ENCODE peak calls at places on chromosomes 16 and 17, in five cellular contexts. O is stomach, H is esophagus muscularis mucosa, A is right lobe of liver, N is mammary epithelial cell. J is an unnamed sample.
A peak's percentile ranks its signal among the peaks of the same experiment; 100 is the strongest.

GRCh38 chr16:79601092-79601977 is 798 bp upstream of the MAF start:
- DNase-seq in O (peak; percentile 72), H (no peak), A (peak; percentile 91), N (no peak), J (peak; percentile 67)

GRCh38 chr17:40810505-40810904 is 10.7 kb upstream of the KRT28 start:
- DNase-seq in O (no peak), H (no peak), A (no peak), N (peak; percentile 92), J (no peak)

GRCh38 chr16:27102701-27103575 is 36.2 kb downstream of the C16orf82 start:
- DNase-seq in O (no peak), H (no peak), A (no peak), N (no peak), J (no peak)

GRCh38 chr17:15914400-15915165 is 30.3 kb upstream of the ADORA2B start:
- DNase-seq in O (peak; percentile 9), H (peak; percentile 74), A (no peak), N (peak; percentile 73), J (no peak)

GRCh38 chr17:40109471-40109824 is 9.1 kb upstream of the NR1D1 start:
- DNase-seq in O (no peak), H (no peak), A (no peak), N (no peak), J (peak; percentile 3)

GRCh38 chr16:70523621-70524405 is at the start of gene SF3B3:
- DNase-seq in O (peak; percentile 69), H (peak; percentile 94), A (peak; percentile 75), N (peak; percentile 69), J (no peak)

GRCh38 chr16:67943619-67944503 is at the start of gene LCAT:
- DNase-seq in O (peak; percentile 72), H (no peak), A (peak; percentile 95), N (no peak), J (peak; percentile 69)

GRCh38 chr17:41885733-41886132 is 20.5 kb upstream of the KLHL11 start:
- DNase-seq in O (no peak), H (no peak), A (no peak), N (no peak), J (no peak)

GRCh38 chr17:73011016-73011486 is 81.4 kb downstream of the SLC39A11 start:
- DNase-seq in O (no peak), H (no peak), A (no peak), N (no peak), J (no peak)

GRCh38 chr17:6506679-6507231 is 49.6 kb downstream of the PITPNM3 start:
- DNase-seq in O (peak; percentile 45), H (no peak), A (peak; percentile 25), N (peak; percentile 79), J (no peak)

GRCh38 chr17:40437095-40437732 is 6.0 kb upstream of the IGFBP4 start:
- DNase-seq in O (no peak), H (no peak), A (no peak), N (no peak), J (no peak)

GRCh38 chr17:59349178-59349577 is 17.7 kb downstream of the YPEL2 start:
- DNase-seq in O (no peak), H (no peak), A (no peak), N (no peak), J (no peak)

GRCh38 chr16:80725566-80726162 is 78.7 kb downstream of the CDYL2 start:
- DNase-seq in O (no peak), H (peak; percentile 78), A (no peak), N (no peak), J (no peak)

GRCh38 chr17:9240659-9241370 is 219.5 kb downstream of the NTN1 start:
- DNase-seq in O (peak; percentile 47), H (peak; percentile 94), A (peak; percentile 61), N (no peak), J (peak; percentile 80)

GRCh38 chr16:1923299-1924034 is 5.3 kb upstream of the HS3ST6 start:
- DNase-seq in O (no peak), H (no peak), A (no peak), N (no peak), J (no peak)

GRCh38 chr17:17159571-17159970 is 46.6 kb downstream of the PLD6 start:
- DNase-seq in O (no peak), H (no peak), A (no peak), N (no peak), J (no peak)
- H3K36me3 ChIP-seq in O (peaks cover 100% of the 10 kb centered on the region), H (peaks cover 79% of the 10 kb centered on the region), A (peaks cover 6% of the 10 kb centered on the region), N (peaks cover 41% of the 10 kb centered on the region), J (peaks cover 97% of the 10 kb centered on the region)

GRCh38 chr17:45155483-45155882 is 6.2 kb upstream of the HEXIM2 start:
- DNase-seq in O (no peak), H (no peak), A (no peak), N (no peak), J (no peak)
- H3K27ac ChIP-seq in O (peak overlapping the region; percentile 14), H (peak overlapping the region; percentile 18), A (no peak overlapping the region), N (no peak overlapping the region), J (peak overlapping the region; percentile 49)

DNA sequence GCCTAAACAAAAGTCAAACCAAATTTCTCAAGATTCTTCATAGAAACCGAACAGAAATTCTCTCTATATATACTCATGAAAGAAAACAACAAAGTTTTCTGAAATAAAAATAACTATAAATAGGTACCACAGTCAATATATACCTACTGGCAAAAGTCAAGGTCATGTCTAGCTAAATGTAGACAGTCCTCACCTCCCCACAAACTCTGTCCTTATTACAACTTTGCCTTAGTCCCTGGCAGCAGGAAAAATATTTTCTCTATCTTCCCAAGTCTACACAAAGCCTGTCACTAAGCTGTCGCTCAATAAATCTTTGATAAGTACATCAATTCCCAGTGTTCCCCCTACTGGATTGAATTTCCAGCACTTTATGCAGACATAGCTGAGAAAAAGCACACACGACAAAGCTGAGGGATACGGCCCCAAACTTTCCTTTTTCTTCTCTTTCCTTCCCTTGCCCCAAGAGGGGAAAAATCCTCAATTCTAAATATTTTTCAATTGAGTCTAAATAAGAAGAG is 2.7 kb downstream of the CFAP20 start:
- DNase-seq in O (no peak), H (no peak), A (no peak), N (no peak), J (no peak)
- H3K4me3 ChIP-seq in O (peak overlapping the region; percentile 85), H (peak overlapping the region; percentile 79), A (no peak overlapping the region), N (no peak overlapping the region), J (peak overlapping the region; percentile 97)

DNA sequence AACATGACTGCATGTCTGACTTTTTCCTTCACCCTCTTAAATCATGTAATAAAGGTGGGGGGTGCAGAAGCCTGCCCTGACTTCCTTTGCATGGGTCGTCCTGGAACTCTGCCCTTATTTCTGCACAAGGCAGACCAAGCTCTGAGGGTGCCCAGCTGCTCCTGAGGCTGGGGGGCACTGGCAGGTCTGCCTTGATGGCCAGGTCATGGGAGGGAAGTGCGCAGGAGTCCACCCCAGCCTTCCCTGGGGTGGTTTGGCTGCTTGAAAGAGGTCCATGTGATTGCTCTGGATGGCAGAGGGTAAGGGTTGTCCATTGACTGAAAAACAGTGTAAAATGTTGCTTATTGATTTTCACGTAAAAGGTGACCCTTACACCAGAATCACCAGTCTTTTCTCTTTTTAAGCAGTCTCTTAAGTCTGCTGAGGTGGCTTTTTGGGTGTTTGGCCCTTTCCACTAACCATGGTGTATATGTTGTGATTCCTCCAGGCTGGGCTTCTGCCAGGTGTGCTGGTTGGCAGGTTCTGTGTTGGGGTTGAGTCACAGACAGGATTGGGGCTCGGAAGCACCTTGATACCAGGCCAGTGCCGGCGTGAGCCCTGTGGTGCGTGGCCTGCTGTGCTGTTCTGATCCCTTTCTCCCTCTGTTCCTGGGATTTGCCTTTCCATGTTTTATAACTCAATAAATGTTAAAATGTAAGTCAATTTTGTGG is 19.4 kb downstream of the DHX38 start:
- DNase-seq in O (no peak), H (no peak), A (no peak), N (no peak), J (no peak)
- H3K36me3 ChIP-seq in O (peaks cover 60% of the 10 kb centered on the region), H (peaks cover 50% of the 10 kb centered on the region), A (no peaks in the 10 kb centered on the region), N (peaks cover 25% of the 10 kb centered on the region), J (peaks cover 53% of the 10 kb centered on the region)

GRCh38 chr17:43597624-43598358 is 51.7 kb upstream of the ETV4 start:
- DNase-seq in O (no peak), H (no peak), A (no peak), N (no peak), J (no peak)

GRCh38 chr17:43599046-43599395 is 52.9 kb upstream of the ETV4 start:
- DNase-seq in O (no peak), H (no peak), A (no peak), N (no peak), J (no peak)

GRCh38 chr17:43601280-43602050 is 55.3 kb upstream of the ETV4 start:
- DNase-seq in O (no peak), H (no peak), A (no peak), N (no peak), J (peak; percentile 50)

GRCh38 chr17:43599835-43600234 is 53.7 kb upstream of the ETV4 start:
- DNase-seq in O (no peak), H (no peak), A (no peak), N (peak; percentile 74), J (no peak)

GRCh38 chr17:43598359-43599045 is 52.4 kb upstream of the ETV4 start:
- DNase-seq in O (no peak), H (no peak), A (no peak), N (no peak), J (no peak)
- H3K27ac ChIP-seq in O (no peak overlapping the region), H (no peak overlapping the region), A (no peak overlapping the region), N (no peak overlapping the region), J (no peak overlapping the region)

GRCh38 chr17:81666092-81666341 is 388 bp downstream of the OXLD1 start:
- DNase-seq in O (no peak), H (no peak), A (no peak), N (no peak), J (no peak)

GRCh38 chr17:81664051-81664470 is 2.3 kb downstream of the OXLD1 start:
- DNase-seq in O (no peak), H (no peak), A (no peak), N (peak; percentile 14), J (no peak)

GRCh38 chr17:81665205-81666091 is 957 bp downstream of the OXLD1 start:
- DNase-seq in O (no peak), H (no peak), A (no peak), N (peak; percentile 15), J (no peak)

GRCh38 chr17:81666342-81667191 is at the start of the genes CCDC137 and OXLD1:
- DNase-seq in O (peak; percentile 98), H (peak; percentile 98), A (peak; percentile 98), N (peak; percentile 94), J (peak; percentile 98)

DNA sequence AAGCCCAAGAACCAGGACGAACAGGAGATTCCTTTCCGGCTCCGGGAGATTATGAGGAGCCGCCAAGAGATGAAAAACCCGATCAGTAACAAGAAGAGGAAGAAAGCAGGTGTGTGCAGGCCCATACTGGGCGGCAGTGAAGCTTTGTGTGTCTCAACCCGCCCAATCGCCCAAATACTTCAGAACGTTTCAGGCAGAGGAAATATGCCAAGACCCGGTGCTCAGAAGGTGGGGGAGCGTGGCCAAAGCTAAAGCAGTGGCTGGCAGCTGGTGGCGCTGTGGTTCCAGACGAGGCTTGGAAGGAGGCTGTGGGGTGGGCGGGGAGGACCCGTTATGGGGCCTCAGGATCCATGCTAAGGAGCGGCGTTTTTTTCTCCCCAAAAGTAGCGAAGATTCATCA is 1.2 kb downstream of the CCDC137 start:
- DNase-seq in O (no peak), H (no peak), A (no peak), N (peak; percentile 25), J (no peak)
- H3K4me3 ChIP-seq in O (peak overlapping the region; percentile 98), H (peak overlapping the region; percentile 100), A (peak overlapping the region; percentile 98), N (no peak overlapping the region), J (peak overlapping the region; percentile 95)

GRCh38 chr17:36933174-36934143 is 3.8 kb upstream of the LHX1 start:
- DNase-seq in O (no peak), H (no peak), A (no peak), N (no peak), J (no peak)
- H3K36me3 ChIP-seq in O (no peaks in the 10 kb centered on the region), H (no peaks in the 10 kb centered on the region), A (no peaks in the 10 kb centered on the region), N (no peaks in the 10 kb centered on the region), J (no peaks in the 10 kb centered on the region)

J was measured in left ventricle myocardium inferior.